ENCODE peak calls at places on chromosomes 6 and 20, in four cellular contexts. X is astrocyte of the spinal cord, B is psoas muscle, N is tibial nerve. H is an unnamed sample.

GRCh38 chr6:88380083-88380482 is 213.9 kb upstream of the CNR1 start:
- DNase-seq in X (peak), B (peak), N (peak), H (peak)

GRCh38 chr20:37693629-37694626 is at the start of gene CTNNBL1:
- DNase-seq in X (peak), B (peak), N (peak), H (peak)

GRCh38 chr20:20224806-20225205 is 143.1 kb upstream of the INSM1 start:
- DNase-seq in X (no peak), B (no peak), N (no peak), H (no peak)

GRCh38 chr6:108609276-108609769 is 48.6 kb downstream of the FOXO3 start:
- DNase-seq in X (peak), B (peak), N (no peak), H (no peak)

GRCh38 chr6:161407581-161407980 is 133.7 kb upstream of the AGPAT4 start:
- DNase-seq in X (peak), B (no peak), N (no peak), H (peak)

GRCh38 chr20:15654208-15654649 is 919.0 kb downstream of the KIF16B start:
- DNase-seq in X (peak), B (no peak), N (peak), H (peak)

GRCh38 chr6:112332274-112332673 is 14.9 kb upstream of the RFPL4B start:
- DNase-seq in X (no peak), B (no peak), N (no peak), H (no peak)

GRCh38 chr6:56699066-56699654 is 56.5 kb upstream of the DST start:
- DNase-seq in X (peak), B (no peak), N (no peak), H (no peak)

GRCh38 chr6:16486661-16487060 is 248.3 kb downstream of the GMPR start:
- DNase-seq in X (no peak), B (no peak), N (no peak), H (no peak)

GRCh38 chr6:125154184-125155135 is 887 bp downstream of the TPD52L1 start:
- DNase-seq in X (no peak), B (peak), N (peak), H (no peak)

GRCh38 chr6:102474041-102474807 is 1080.7 kb downstream of the GRIK2 start:
- DNase-seq in X (no peak), B (no peak), N (no peak), H (no peak)

GRCh38 chr6:108119212-108120141 is 44.9 kb upstream of the OSTM1 start:
- DNase-seq in X (no peak), B (no peak), N (no peak), H (no peak)

GRCh38 chr6:142395768-142396231 is 94.0 kb downstream of the ADGRG6 start:
- DNase-seq in X (peak), B (no peak), N (no peak), H (peak)

GRCh38 chr20:667351-668034 is 8.1 kb downstream of the SCRT2 start:
- DNase-seq in X (peak), B (peak), N (peak), H (peak)

GRCh38 chr6:39777661-39778060 is 14.5 kb upstream of the DAAM2 start:
- DNase-seq in X (no peak), B (peak), N (no peak), H (no peak)

GRCh38 chr20:39993737-39994136 is 695.3 kb downstream of the MAFB start:
- DNase-seq in X (no peak), B (no peak), N (no peak), H (no peak)

GRCh38 chr6:38413097-38413800 is 226.5 kb downstream of the BTBD9 start:
- DNase-seq in X (no peak), B (peak), N (peak), H (no peak)

GRCh38 chr6:144595266-144595665 is 310.1 kb downstream of the UTRN start:
- DNase-seq in X (peak), B (no peak), N (no peak), H (no peak)

GRCh38 chr6:48136856-48137255 is 25.9 kb upstream of the PTCHD4 start:
- DNase-seq in X (peak), B (no peak), N (no peak), H (no peak)

GRCh38 chr6:67199425-67199824 is 1435.7 kb upstream of the ADGRB3 start:
- DNase-seq in X (no peak), B (no peak), N (no peak), H (no peak)

GRCh38 chr20:51042657-51043247 is 19.8 kb upstream of the KCNG1 start:
- DNase-seq in X (no peak), B (no peak), N (no peak), H (no peak)

GRCh38 chr6:161439093-161439492 is 165.2 kb upstream of the AGPAT4 start:
- DNase-seq in X (peak), B (peak), N (peak), H (peak)

GRCh38 chr6:127637830-127638229 is 60.9 kb downstream of the C6orf58 start:
- DNase-seq in X (no peak), B (no peak), N (no peak), H (no peak)

GRCh38 chr6:119676971-119677370 is 327.4 kb upstream of the MAN1A1 start:
- DNase-seq in X (peak), B (no peak), N (no peak), H (no peak)

GRCh38 chr6:129592516-129593232 is 117.3 kb downstream of the ARHGAP18 start:
- DNase-seq in X (no peak), B (no peak), N (no peak), H (no peak)

GRCh38 chr20:3660262-3661059 is 2.7 kb downstream of the GFRA4 start:
- DNase-seq in X (no peak), B (no peak), N (no peak), H (no peak)

GRCh38 chr6:114452785-114453401 is 110.1 kb upstream of the HS3ST5 start:
- DNase-seq in X (no peak), B (no peak), N (no peak), H (no peak)

GRCh38 chr6:42403831-42404230 is 47.9 kb downstream of the TRERF1 start:
- DNase-seq in X (no peak), B (no peak), N (no peak), H (no peak)

GRCh38 chr6:138493413-138493812 is 5.9 kb downstream of the NHSL1 start:
- DNase-seq in X (peak), B (no peak), N (no peak), H (peak)

GRCh38 chr6:1625352-1625773 is 15.6 kb downstream of the FOXC1 start:
- DNase-seq in X (no peak), B (no peak), N (no peak), H (no peak)

GRCh38 chr20:50575869-50576720 is 65.9 kb downstream of the PTPN1 start:
- DNase-seq in X (peak), B (peak), N (peak), H (peak)

GRCh38 chr20:63750807-63751470 is 11.4 kb downstream of the SLC2A4RG start:
- DNase-seq in X (no peak), B (no peak), N (no peak), H (no peak)

GRCh38 chr6:164095056-164095455 is 680.5 kb downstream of the QKI start:
- DNase-seq in X (peak), B (no peak), N (no peak), H (no peak)

GRCh38 chr6:53651764-53652401 is 13.7 kb downstream of the KLHL31 start:
- DNase-seq in X (peak), B (peak), N (peak), H (peak)

GRCh38 chr6:112911949-112912348 is 564.8 kb downstream of the RFPL4B start:
- DNase-seq in X (no peak), B (no peak), N (peak), H (no peak)

GRCh38 chr20:37209661-37210314 is 30.4 kb upstream of the MROH8 start:
- DNase-seq in X (no peak), B (no peak), N (no peak), H (no peak)

GRCh38 chr6:136763255-136763654 is 29.0 kb downstream of the MAP3K5 start:
- DNase-seq in X (no peak), B (no peak), N (no peak), H (no peak)
- H3K4me3 ChIP-seq in X (no peak), B (no peak), N (no peak), H (no peak)

DNA sequence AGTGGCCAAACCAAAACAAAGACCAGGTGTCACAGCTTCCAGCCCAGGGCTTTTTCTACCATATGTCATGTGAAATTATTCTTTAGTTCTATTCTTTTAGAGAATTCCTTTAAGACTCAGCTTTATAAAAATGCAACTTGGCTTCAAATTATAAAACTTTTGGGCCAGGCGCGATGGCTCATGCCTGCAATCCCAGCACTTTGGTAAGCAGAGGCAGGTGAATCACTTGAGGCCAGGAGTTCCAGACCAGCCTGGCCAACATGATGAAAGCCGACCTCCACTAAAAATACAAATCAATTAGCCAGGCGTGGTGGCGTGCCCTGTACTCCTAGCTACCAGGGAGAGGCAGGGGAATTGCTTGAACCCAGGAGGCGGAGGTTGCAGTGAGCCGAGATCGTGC is 210.3 kb upstream of the ARG1 start:
- DNase-seq in X (no peak), B (no peak), N (no peak), H (no peak)
- H3K4me3 ChIP-seq in X (no peak), B (no peak), N (no peak), H (no peak)

DNA sequence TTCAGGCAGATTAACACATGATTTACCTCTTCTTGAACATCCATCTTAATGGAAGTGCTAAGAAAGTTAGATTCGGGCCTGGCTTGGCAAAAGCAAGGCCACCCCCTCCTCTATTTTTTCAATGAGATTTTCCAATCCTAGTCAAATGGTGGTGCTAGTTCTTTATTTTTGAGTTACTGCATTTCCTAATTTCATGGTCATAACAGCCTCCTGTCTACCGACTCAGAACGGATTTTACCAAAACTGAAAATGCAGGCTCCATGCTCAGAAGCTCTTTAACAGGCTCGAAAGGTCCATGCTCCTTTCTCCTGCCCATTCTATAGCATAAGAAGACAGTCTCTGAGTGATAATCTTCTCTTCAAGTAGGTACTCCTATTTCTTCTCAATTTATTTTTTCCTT is 117.2 kb upstream of the ESR1 start:
- DNase-seq in X (no peak), B (no peak), N (peak), H (no peak)
- H3K4me3 ChIP-seq in X (no peak), B (peak), N (peak), H (no peak)

GRCh38 chr6:166008441-166009369 is 158.9 kb downstream of the TBXT start:
- DNase-seq in X (peak), B (no peak), N (no peak), H (peak)
- H3K4me3 ChIP-seq in X (peak), B (peak), N (peak), H (peak)

GRCh38 chr6:29975561-29975907 is 33.2 kb downstream of the HLA-A start:
- DNase-seq in X (no peak), B (no peak), N (no peak), H (no peak)
- H3K4me3 ChIP-seq in X (no peak), B (peak), N (peak), H (no peak)

DNA sequence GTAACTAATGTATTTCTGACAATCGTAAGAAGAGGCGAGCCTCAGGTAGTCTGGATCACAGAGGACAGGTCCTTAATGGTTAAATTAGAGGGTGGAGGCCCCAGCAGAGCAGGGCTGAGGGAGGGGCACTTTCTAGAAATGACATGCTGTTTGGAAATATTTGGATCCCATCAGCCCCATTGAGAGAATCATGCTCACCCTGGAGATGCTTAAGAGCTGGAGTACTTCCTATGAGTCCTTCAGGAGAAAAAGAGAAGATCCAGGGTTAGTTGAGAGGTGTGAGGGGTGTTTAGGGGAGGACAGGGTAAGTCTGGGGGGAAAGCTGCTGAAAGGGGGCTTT is 123.0 kb downstream of the TCP11 start:
- DNase-seq in X (no peak), B (no peak), N (no peak), H (no peak)
- H3K4me3 ChIP-seq in X (no peak), B (peak), N (peak), H (no peak)

GRCh38 chr6:18380165-18380564 is 7.0 kb upstream of the RNF144B start:
- DNase-seq in X (no peak), B (no peak), N (no peak), H (no peak)
- H3K4me3 ChIP-seq in X (no peak), B (peak), N (no peak), H (no peak)

GRCh38 chr6:75084872-75085381 is 120.9 kb downstream of the COL12A1 start:
- DNase-seq in X (no peak), B (no peak), N (no peak), H (no peak)
- H3K4me3 ChIP-seq in X (no peak), B (no peak), N (peak), H (peak)

GRCh38 chr6:2839982-2840793 is 1.5 kb downstream of the SERPINB1 start:
- DNase-seq in X (no peak), B (no peak), N (no peak), H (no peak)

GRCh38 chr6:2843138-2843740 is 1.6 kb upstream of the SERPINB1 start:
- DNase-seq in X (no peak), B (no peak), N (no peak), H (no peak)

GRCh38 chr6:2841264-2842138 is at the start of gene SERPINB1:
- DNase-seq in X (peak), B (peak), N (peak), H (peak)

GRCh38 chr6:2840794-2841061 is 935 bp downstream of the SERPINB1 start:
- DNase-seq in X (no peak), B (no peak), N (no peak), H (no peak)

GRCh38 chr6:2842139-2842552 is 483 bp upstream of the SERPINB1 start:
- DNase-seq in X (no peak), B (no peak), N (no peak), H (no peak)
- H3K4me3 ChIP-seq in X (no peak), B (peak), N (peak), H (peak)

GRCh38 chr20:62219992-62220665 is at the start of gene HRH3:
- DNase-seq in X (no peak), B (peak), N (no peak), H (no peak)
- H3K4me3 ChIP-seq in X (no peak), B (peak), N (no peak), H (no peak)

H was measured in brain microvascular endothelial cell.